ENCODE peak calls at places on chromosomes 6 and 20, in six cellular contexts. L, B, G, V, U and Q are unnamed samples.

GRCh38 chr6:170438402-170438753 is 114.7 kb downstream of the PSMB1 start:
- DNase-seq in L (peak; percentile 99), B (peak; percentile 99), G (peak; percentile 98), V (peak; percentile 86), U (peak; percentile 96), Q (peak; percentile 95)

GRCh38 chr6:42158631-42159030 is 14.5 kb upstream of the GUCA1A start:
- DNase-seq in L (no peak), B (no peak), G (no peak), V (no peak), U (no peak), Q (no peak)

GRCh38 chr20:62641749-62642665 is at the start of gene SLCO4A1:
- DNase-seq in L (no peak), B (peak; percentile 23), G (peak; percentile 46), V (peak; percentile 56), U (peak; percentile 75), Q (peak; percentile 89)

GRCh38 chr6:130019796-130020105 is 1.4 kb downstream of the L3MBTL3 start:
- DNase-seq in L (no peak), B (no peak), G (peak; percentile 14), V (no peak), U (peak; percentile 42), Q (no peak)

GRCh38 chr6:5086294-5086890 is 1.3 kb downstream of the PPP1R3G start:
- DNase-seq in L (no peak), B (no peak), G (peak; percentile 50), V (no peak), U (no peak), Q (no peak)

GRCh38 chr6:45663181-45664180 is 285.7 kb upstream of the SUPT3H start:
- DNase-seq in L (peak; percentile 43), B (peak; percentile 31), G (peak; percentile 76), V (peak; percentile 42), U (peak; percentile 44), Q (no peak)

GRCh38 chr20:36645998-36646397 is at the start of gene SLA2:
- DNase-seq in L (no peak), B (no peak), G (no peak), V (no peak), U (no peak), Q (no peak)

GRCh38 chr20:14657231-14657630 is 319.8 kb upstream of the FLRT3 start:
- DNase-seq in L (no peak), B (no peak), G (no peak), V (no peak), U (peak; percentile 13), Q (no peak)

GRCh38 chr20:5719861-5720401 is 30.3 kb upstream of the SHLD1 start:
- DNase-seq in L (peak; percentile 33), B (peak; percentile 30), G (no peak), V (no peak), U (no peak), Q (peak; percentile 92)

GRCh38 chr6:134065706-134066105 is 13.3 kb upstream of the SLC2A12 start:
- DNase-seq in L (peak; percentile 33), B (no peak), G (peak; percentile 80), V (peak; percentile 30), U (no peak), Q (peak; percentile 41)

GRCh38 chr6:152273638-152274037 is 363.5 kb downstream of the SYNE1 start:
- DNase-seq in L (no peak), B (peak; percentile 69), G (peak; percentile 89), V (no peak), U (peak; percentile 13), Q (no peak)

GRCh38 chr6:144635051-144635450 is 349.9 kb downstream of the UTRN start:
- DNase-seq in L (no peak), B (no peak), G (no peak), V (no peak), U (no peak), Q (no peak)

GRCh38 chr6:163543311-163543710 is 128.8 kb downstream of the QKI start:
- DNase-seq in L (no peak), B (no peak), G (peak; percentile 73), V (no peak), U (no peak), Q (no peak)

GRCh38 chr6:38239719-38240451 is 399.8 kb downstream of the BTBD9 start:
- DNase-seq in L (no peak), B (peak; percentile 76), G (peak; percentile 79), V (peak; percentile 29), U (no peak), Q (peak; percentile 81)

GRCh38 chr20:42567409-42567808 is 622.3 kb downstream of the PTPRT start:
- DNase-seq in L (no peak), B (no peak), G (peak; percentile 4), V (no peak), U (no peak), Q (no peak)

GRCh38 chr20:4666001-4666470 is 55.7 kb upstream of the PRND start:
- DNase-seq in L (peak; percentile 65), B (peak; percentile 70), G (no peak), V (peak; percentile 42), U (no peak), Q (peak; percentile 92)

GRCh38 chr20:4944518-4944917 is 56.8 kb downstream of the SLC23A2 start:
- DNase-seq in L (no peak), B (peak; percentile 36), G (no peak), V (no peak), U (no peak), Q (no peak)

GRCh38 chr6:56868687-56869086 is 86.2 kb upstream of the BEND6 start:
- DNase-seq in L (peak; percentile 79), B (peak; percentile 89), G (peak; percentile 27), V (peak; percentile 91), U (no peak), Q (peak; percentile 85)
- H3K4me2 ChIP-seq in L (no peak overlapping the region), B (peak overlapping the region; percentile 61), G (no peak overlapping the region), V (peak overlapping the region; percentile 84), U (no peak overlapping the region), Q (peak overlapping the region; percentile 58)

GRCh38 chr20:9269280-9269971 is 200.5 kb downstream of the PLCB4 start:
- DNase-seq in L (peak; percentile 41), B (peak; percentile 46), G (no peak), V (no peak), U (no peak), Q (no peak)

GRCh38 chr20:9270831-9271230 is 201.9 kb downstream of the PLCB4 start:
- DNase-seq in L (peak; percentile 33), B (peak; percentile 67), G (no peak), V (no peak), U (no peak), Q (peak; percentile 46)
- H3K4me2 ChIP-seq in L (no peak overlapping the region), B (no peak overlapping the region), G (no peak overlapping the region), V (no peak overlapping the region), U (no peak overlapping the region), Q (no peak overlapping the region)

DNA sequence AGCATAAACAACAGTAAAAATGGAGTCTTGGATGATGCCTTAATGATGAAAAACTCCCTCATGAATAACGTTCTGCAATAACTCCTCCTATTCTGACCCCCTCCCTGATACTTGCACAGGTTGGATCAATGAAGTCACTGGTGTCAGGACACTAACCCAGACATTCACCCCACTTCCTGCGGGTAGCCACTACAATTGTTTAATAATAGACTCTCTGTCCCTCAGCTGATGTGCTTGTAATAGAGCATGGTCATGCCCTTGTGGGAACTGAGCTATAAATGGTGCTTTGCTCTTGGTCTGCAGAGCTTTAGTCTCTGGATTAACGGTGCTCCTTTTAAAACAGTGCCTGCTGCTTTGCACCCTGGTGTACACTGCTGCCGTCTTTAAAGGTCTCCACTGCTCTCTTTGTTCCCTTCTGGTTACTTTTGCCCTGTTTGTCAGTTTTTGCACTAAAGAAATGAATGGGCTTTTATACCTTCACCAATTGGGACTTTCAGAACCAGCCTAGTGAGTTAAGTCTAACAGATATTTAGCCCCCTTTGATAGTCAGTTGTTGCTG is 127.2 kb downstream of the BACH2 start:
- DNase-seq in L (peak; percentile 26), B (peak; percentile 53), G (no peak), V (no peak), U (no peak), Q (no peak)
- H3K4me2 ChIP-seq in L (no peak overlapping the region), B (peak overlapping the region; percentile 38), G (no peak overlapping the region), V (no peak overlapping the region), U (no peak overlapping the region), Q (no peak overlapping the region)

GRCh38 chr6:156852147-156852857 is 75.1 kb downstream of the ARID1B start:
- DNase-seq in L (no peak), B (no peak), G (no peak), V (no peak), U (no peak), Q (no peak)
- H3K4me2 ChIP-seq in L (no peak overlapping the region), B (no peak overlapping the region), G (no peak overlapping the region), V (no peak overlapping the region), U (no peak overlapping the region), Q (no peak overlapping the region)

DNA sequence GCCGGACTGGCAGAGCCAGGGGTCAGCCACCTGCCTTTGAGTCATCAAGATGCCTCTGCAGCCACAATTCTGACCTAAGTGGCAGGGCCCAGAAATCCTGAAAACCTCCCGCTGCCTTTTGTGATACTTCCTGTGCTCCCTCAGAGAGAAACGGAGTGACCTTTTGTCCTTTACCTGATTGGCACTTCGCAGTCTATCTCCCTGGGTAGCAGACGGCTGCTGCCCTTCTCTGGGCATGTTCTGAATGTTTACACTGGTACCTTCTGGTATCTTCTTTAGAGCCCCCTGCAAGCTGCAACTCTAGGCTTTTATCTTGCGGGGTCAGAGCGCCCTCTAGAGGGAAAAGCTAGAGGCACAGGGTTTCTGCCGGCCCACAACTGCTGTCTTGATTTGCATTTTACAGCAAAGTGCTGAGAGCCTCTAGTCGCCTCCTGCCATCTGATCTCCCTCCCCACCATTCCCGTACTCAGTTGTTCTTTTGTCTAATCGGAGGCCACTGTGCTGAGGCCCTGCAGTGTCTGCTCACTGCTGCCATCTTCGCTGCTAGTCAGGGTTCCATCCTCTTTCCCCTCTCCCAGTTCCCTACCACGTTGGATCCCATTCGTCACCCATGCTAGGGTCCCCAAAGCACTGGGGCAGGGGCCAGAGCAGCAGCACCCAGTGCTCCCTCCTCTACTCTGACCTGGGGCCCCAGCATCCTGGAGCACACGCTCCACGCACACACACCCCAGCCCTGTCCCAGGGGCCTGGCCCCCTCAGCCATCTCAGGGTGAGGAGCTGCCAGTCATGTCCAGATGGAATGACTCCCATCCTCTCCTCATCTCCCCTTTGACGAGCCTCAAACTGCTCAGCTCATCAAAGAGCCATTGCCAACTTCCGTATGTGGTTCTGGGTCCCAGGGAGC is 26.7 kb downstream of the SPATA2 start:
- DNase-seq in L (peak; percentile 62), B (peak; percentile 20), G (peak; percentile 89), V (peak; percentile 73), U (peak; percentile 72), Q (peak; percentile 78)
- H3K4me2 ChIP-seq in L (no peak overlapping the region), B (peak overlapping the region; percentile 25), G (no peak overlapping the region), V (no peak overlapping the region), U (no peak overlapping the region), Q (no peak overlapping the region)

DNA sequence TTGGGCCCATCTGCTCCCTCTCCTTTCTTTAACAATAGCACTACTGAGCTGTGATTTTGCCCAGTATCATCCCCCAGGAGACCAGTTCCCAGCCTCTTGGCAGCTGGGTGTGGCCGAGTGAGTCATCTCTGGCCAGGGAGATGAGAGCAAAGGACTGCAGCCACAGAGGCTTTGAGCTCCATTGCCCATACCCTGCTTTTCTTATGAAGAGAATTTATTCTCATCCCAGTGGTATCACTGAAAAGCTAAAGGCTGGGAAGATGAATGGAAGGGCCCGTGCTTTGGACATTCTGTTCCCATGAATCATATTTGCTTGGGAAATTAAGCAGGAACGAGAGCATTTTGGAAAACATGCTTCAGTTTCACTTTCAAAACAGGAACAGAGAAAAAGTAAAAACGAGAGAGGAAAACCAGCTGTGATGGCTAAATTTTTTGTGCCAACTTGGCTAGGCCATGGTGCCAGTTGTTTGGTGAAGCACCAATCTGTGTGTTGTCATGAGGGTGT is 14.9 kb downstream of the CST3 start:
- DNase-seq in L (peak; percentile 93), B (peak; percentile 81), G (peak; percentile 55), V (peak; percentile 68), U (peak; percentile 83), Q (peak; percentile 92)
- H3K4me2 ChIP-seq in L (peak overlapping the region; percentile 6), B (peak overlapping the region; percentile 85), G (no peak overlapping the region), V (peak overlapping the region; percentile 92), U (peak overlapping the region; percentile 35), Q (peak overlapping the region; percentile 94)

GRCh38 chr20:51610111-51610510 is 67.6 kb upstream of the NFATC2 start:
- DNase-seq in L (no peak), B (no peak), G (no peak), V (no peak), U (no peak), Q (no peak)
- H3K4me2 ChIP-seq in L (no peak overlapping the region), B (no peak overlapping the region), G (no peak overlapping the region), V (no peak overlapping the region), U (no peak overlapping the region), Q (no peak overlapping the region)